ENCODE peak calls at places on chromosomes 11 and 22, in five cellular contexts. I, O, S, V and H are unnamed samples.

GRCh38 chr11:124440608-124441007 is 4.9 kb downstream of the OR8B8 start:
- DNase-seq in I (no peak), O (no peak), S (no peak), V (no peak), H (no peak)

GRCh38 chr11:64438986-64439771 is 80.2 kb downstream of the RPS6KA4 start:
- DNase-seq in I (no peak), O (no peak), S (no peak), V (peak), H (no peak)

GRCh38 chr11:106585061-106585460 is 433.2 kb downstream of the GUCY1A2 start:
- DNase-seq in I (peak), O (no peak), S (peak), V (peak), H (peak)

GRCh38 chr11:46918778-46919513 is 596 bp upstream of the LRP4 start:
- DNase-seq in I (no peak), O (no peak), S (no peak), V (no peak), H (no peak)

GRCh38 chr11:33952805-33953204 is 60.9 kb upstream of the LMO2 start:
- DNase-seq in I (no peak), O (no peak), S (no peak), V (no peak), H (no peak)

GRCh38 chr11:73576226-73576625 is 21.7 kb downstream of the FAM168A start:
- DNase-seq in I (no peak), O (no peak), S (no peak), V (no peak), H (no peak)

GRCh38 chr11:90919332-90919731 is 696.5 kb upstream of the CHORDC1 start:
- DNase-seq in I (no peak), O (no peak), S (no peak), V (no peak), H (no peak)

GRCh38 chr11:44382648-44383240 is 72.8 kb upstream of the ALX4 start:
- DNase-seq in I (no peak), O (no peak), S (no peak), V (no peak), H (no peak)

GRCh38 chr11:73201249-73201648 is 16.8 kb upstream of the P2RY2 start:
- DNase-seq in I (peak), O (no peak), S (no peak), V (peak), H (no peak)

GRCh38 chr11:64352099-64353005 is 6.6 kb upstream of the RPS6KA4 start:
- DNase-seq in I (no peak), O (no peak), S (peak), V (no peak), H (peak)

GRCh38 chr11:125192717-125193116 is 28.2 kb downstream of the PKNOX2 start:
- DNase-seq in I (no peak), O (no peak), S (no peak), V (no peak), H (no peak)

GRCh38 chr11:125514336-125515101 is 18.5 kb upstream of the FEZ1 start:
- DNase-seq in I (peak), O (peak), S (peak), V (peak), H (no peak)

GRCh38 chr11:3091846-3092602 is 34.8 kb upstream of the CARS1 start:
- DNase-seq in I (peak), O (peak), S (peak), V (peak), H (peak)

GRCh38 chr11:67045314-67045713 is 11.3 kb upstream of the RHOD start:
- DNase-seq in I (peak), O (no peak), S (no peak), V (peak), H (peak)

GRCh38 chr11:112968988-112969714 is 7.9 kb downstream of the NCAM1 start:
- DNase-seq in I (peak), O (no peak), S (no peak), V (no peak), H (peak)

GRCh38 chr11:45089251-45089650 is 57.2 kb upstream of the PRDM11 start:
- DNase-seq in I (peak), O (no peak), S (no peak), V (peak), H (peak)

GRCh38 chr22:44706488-44706887 is 4.5 kb downstream of the PRR5 start:
- DNase-seq in I (no peak), O (no peak), S (no peak), V (no peak), H (no peak)

GRCh38 chr22:36405221-36405631 is 17.5 kb upstream of the MYH9 start:
- DNase-seq in I (no peak), O (no peak), S (no peak), V (no peak), H (no peak)

GRCh38 chr11:85269109-85269508 is 358.0 kb downstream of the DLG2 start:
- DNase-seq in I (no peak), O (no peak), S (no peak), V (no peak), H (no peak)

GRCh38 chr22:26617251-26618199 is at the start of gene CRYBB1:
- DNase-seq in I (peak), O (no peak), S (no peak), V (no peak), H (no peak)

GRCh38 chr22:22712092-22712658 is 67.8 kb downstream of the GGTLC2 start:
- DNase-seq in I (no peak), O (no peak), S (no peak), V (no peak), H (no peak)

GRCh38 chr11:118227865-118228785 is 3.3 kb upstream of the JAML start:
- DNase-seq in I (no peak), O (no peak), S (no peak), V (no peak), H (no peak)

GRCh38 chr11:66789097-66789890 is 53.9 kb upstream of the RCE1 start:
- DNase-seq in I (no peak), O (no peak), S (peak), V (no peak), H (no peak)

GRCh38 chr11:12182650-12183511 is 72.5 kb downstream of the MICAL2 start:
- DNase-seq in I (peak), O (no peak), S (peak), V (peak), H (peak)

GRCh38 chr11:126790550-126790981 is 210.0 kb downstream of the KIRREL3 start:
- DNase-seq in I (peak), O (no peak), S (no peak), V (peak), H (peak)

GRCh38 chr11:64742940-64743590 is 877 bp downstream of the RASGRP2 start:
- DNase-seq in I (no peak), O (peak), S (peak), V (peak), H (peak)

GRCh38 chr22:44211946-44212930 is 31.5 kb downstream of the PARVG start:
- DNase-seq in I (peak), O (no peak), S (no peak), V (no peak), H (peak)

GRCh38 chr11:107844041-107844440 is 14.5 kb downstream of the SLC35F2 start:
- DNase-seq in I (no peak), O (no peak), S (no peak), V (peak), H (no peak)

GRCh38 chr22:17434856-17435255 is 65.6 kb downstream of the CECR2 start:
- DNase-seq in I (peak), O (no peak), S (no peak), V (peak), H (no peak)

GRCh38 chr11:45667929-45668680 is 2.7 kb upstream of the CHST1 start:
- DNase-seq in I (no peak), O (no peak), S (no peak), V (no peak), H (no peak)

GRCh38 chr11:69142894-69143293 is 12.8 kb upstream of the SMIM38 start:
- DNase-seq in I (no peak), O (no peak), S (no peak), V (no peak), H (no peak)

GRCh38 chr11:34565417-34566208 is 52.0 kb upstream of the ELF5 start:
- DNase-seq in I (no peak), O (no peak), S (no peak), V (peak), H (peak)

GRCh38 chr22:40176921-40177737 is 596 bp upstream of the TNRC6B start:
- DNase-seq in I (peak), O (peak), S (peak), V (peak), H (peak)

GRCh38 chr22:38135133-38135706 is 24.7 kb upstream of the BAIAP2L2 start:
- DNase-seq in I (peak), O (no peak), S (no peak), V (peak), H (peak)

GRCh38 chr11:113663567-113663966 is 42.5 kb downstream of the TMPRSS5 start:
- DNase-seq in I (no peak), O (no peak), S (peak), V (peak), H (no peak)